ENCODE peak calls at places on chromosomes 4 and X, in eight cellular contexts. Y, Z, R, I, U, O, X and Q are unnamed samples. For H3K4me1, the result is how much of the 10 kb centered on the place peaks cover.

GRCh38 chrX:78109458-78109857 is 5.4 kb downstream of the PGK1 start:
- DNase-seq in X (no peak), Y (no peak), R (no peak), O (no peak), Z (no peak), I (no peak), U (no peak), Q (no peak)

GRCh38 chrX:97787849-97788248 is 904.1 kb downstream of the RPA4 start:
- DNase-seq in Y (no peak), I (no peak), R (no peak), X (no peak), U (no peak), Z (no peak), O (no peak), Q (no peak)

GRCh38 chr4:1192091-1192492 is 19.7 kb upstream of the SPON2 start:
- DNase-seq in O (peak), X (no peak), I (peak), U (peak), Z (peak), Y (peak), R (peak), Q (peak)

GRCh38 chrX:69066966-69067525 is 98.2 kb downstream of the PJA1 start:
- DNase-seq in U (no peak), Z (peak), I (no peak), R (no peak), O (peak), X (no peak), Y (no peak), Q (no peak)

GRCh38 chr4:7788193-7788592 is 151.5 kb downstream of the AFAP1 start:
- DNase-seq in U (no peak), I (no peak), X (no peak), O (no peak), Z (peak), Y (no peak), R (no peak), Q (no peak)

GRCh38 chr4:78293841-78294301 is 236.7 kb downstream of the FRAS1 start:
- DNase-seq in R (no peak), Y (no peak), X (no peak), I (no peak), U (peak), Z (no peak), O (no peak), Q (no peak)

GRCh38 chrX:125289209-125289608 is 30.5 kb upstream of the TEX13C start:
- DNase-seq in U (no peak), Z (no peak), O (no peak), R (no peak), I (no peak), X (no peak), Y (no peak), Q (no peak)

GRCh38 chr4:153465583-153465921 is 608 bp upstream of the TMEM131L start:
- DNase-seq in I (peak), U (peak), O (peak), Y (peak), X (peak), R (no peak), Z (peak), Q (no peak)

GRCh38 chr4:21830272-21830671 is 118.3 kb downstream of the KCNIP4 start:
- DNase-seq in U (no peak), Z (no peak), O (no peak), X (no peak), Y (no peak), I (no peak), R (no peak), Q (no peak)

GRCh38 chr4:184774152-184774551 is 40.3 kb upstream of the CENPU start:
- DNase-seq in Y (no peak), O (no peak), X (no peak), Z (no peak), U (no peak), I (no peak), R (no peak), Q (no peak)

GRCh38 chr4:42397635-42398447 is 553 bp downstream of the SHISA3 start:
- DNase-seq in X (no peak), R (no peak), U (no peak), Y (no peak), Z (no peak), I (no peak), O (no peak), Q (no peak)

GRCh38 chrX:132737743-132738142 is 220.7 kb downstream of the HS6ST2 start:
- DNase-seq in Y (peak), U (no peak), X (no peak), I (no peak), Z (no peak), R (no peak), O (no peak), Q (no peak)

GRCh38 chr4:153036931-153037330 is 100.8 kb downstream of the FHDC1 start:
- DNase-seq in X (peak), U (no peak), Z (no peak), O (no peak), Y (no peak), I (no peak), R (no peak), Q (no peak)

GRCh38 chrX:49197543-49198087 is 2.4 kb downstream of the SYP start:
- DNase-seq in X (no peak), Z (no peak), R (no peak), U (no peak), Y (no peak), I (no peak), O (no peak), Q (no peak)

GRCh38 chr4:5730993-5731975 is 20.3 kb downstream of the EVC start:
- DNase-seq in O (no peak), Z (no peak), U (no peak), X (no peak), Y (no peak), I (no peak), R (no peak), Q (no peak)

GRCh38 chr4:156475322-156475721 is 496.3 kb downstream of the PDGFC start:
- DNase-seq in U (peak), Z (no peak), Y (peak), I (no peak), O (no peak), X (no peak), R (no peak), Q (peak)

GRCh38 chr4:8547108-8547911 is 32.9 kb upstream of the GPR78 start:
- DNase-seq in X (no peak), R (no peak), O (no peak), Z (no peak), I (no peak), U (no peak), Y (peak), Q (no peak)

GRCh38 chr4:111323496-111323895 is 700.6 kb upstream of the PITX2 start:
- DNase-seq in Y (no peak), I (no peak), Z (no peak), X (no peak), R (no peak), O (no peak), U (no peak), Q (no peak)

GRCh38 chr4:8541981-8542715 is 38.0 kb upstream of the GPR78 start:
- DNase-seq in X (no peak), Y (no peak), R (no peak), U (no peak), I (no peak), O (no peak), Z (no peak), Q (no peak)

DNA sequence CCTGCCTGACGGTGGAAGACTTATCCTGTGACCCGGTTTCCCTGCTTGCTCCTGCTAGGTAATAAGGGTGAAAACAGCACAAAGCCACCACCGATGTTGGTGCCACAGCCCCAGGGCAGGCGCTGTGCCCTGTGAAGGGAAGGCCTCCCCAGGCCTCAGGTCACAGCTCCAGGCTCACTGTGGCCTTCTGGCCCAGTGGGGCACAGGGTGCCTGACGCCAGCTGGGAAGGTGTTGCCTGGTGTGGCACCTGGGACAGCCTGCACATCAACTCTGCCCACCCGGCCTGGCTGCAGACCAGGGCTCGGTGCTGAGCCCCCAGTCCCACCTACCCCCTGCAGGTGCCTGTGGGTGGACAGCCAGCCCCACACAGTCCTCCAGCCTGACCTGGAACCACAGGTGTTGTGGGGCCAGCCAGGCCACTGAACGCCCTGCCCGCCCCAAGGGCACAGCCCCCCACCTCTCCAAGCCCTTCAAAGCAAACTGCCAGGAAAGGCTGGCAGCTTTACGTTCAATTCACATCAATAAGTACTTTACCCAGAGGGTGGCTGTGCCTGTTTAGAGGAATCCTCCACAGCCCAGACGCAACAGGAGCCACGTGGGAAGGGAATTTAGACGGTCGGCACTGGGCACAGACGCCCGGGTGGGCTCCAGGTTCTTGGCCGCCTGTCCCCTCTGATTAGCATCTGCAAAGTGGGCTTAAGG is 54.3 kb downstream of the ZFYVE28 start:
- DNase-seq in X (no peak), Z (peak), Y (no peak), I (no peak), U (no peak), R (no peak), O (no peak), Q (no peak)
- H3K4me3 ChIP-seq in X (peak), Z (peak), Y (no peak), I (peak), U (peak), R (peak), O (peak), Q (no peak)

DNA sequence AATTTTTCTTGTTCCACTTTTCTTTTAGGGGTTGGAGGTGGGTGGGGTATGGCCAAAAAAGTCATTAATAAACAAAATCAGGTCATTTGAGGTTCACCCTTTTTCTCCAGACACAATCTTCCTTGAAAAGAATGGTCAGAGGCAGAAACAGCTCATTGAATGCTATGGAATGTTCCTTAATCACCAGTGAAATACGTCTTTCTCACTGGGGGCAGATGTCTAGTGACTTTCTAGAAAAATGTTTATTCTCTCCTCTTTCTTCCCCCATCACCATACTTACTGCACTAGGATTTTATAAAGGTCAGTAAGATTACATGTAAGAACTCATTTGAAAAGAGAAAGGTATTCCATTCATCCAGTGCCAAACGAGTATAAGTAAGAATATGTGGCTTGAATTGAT is 44.5 kb downstream of the MGST2 start:
- DNase-seq in X (no peak), O (no peak), I (no peak), U (no peak), R (no peak), Y (no peak), Z (no peak), Q (no peak)
- TF ChIP-seq POLR2AphosphoS5 in X (no peak), O (no peak), I (no peak), U (no peak), R (no peak), Y (no peak), Z (no peak), Q (no peak)

GRCh38 chrX:10112510-10112909 is 44.3 kb upstream of the CLCN4 start:
- DNase-seq in Z (no peak), O (no peak), R (no peak), X (no peak), Y (no peak), I (no peak), U (no peak), Q (no peak)

GRCh38 chrX:10109695-10110094 is 47.1 kb upstream of the CLCN4 start:
- DNase-seq in Y (no peak), X (no peak), R (no peak), U (no peak), I (peak), Z (peak), O (no peak), Q (no peak)

GRCh38 chrX:10110984-10111363 is 45.8 kb upstream of the CLCN4 start:
- DNase-seq in I (no peak), Z (no peak), Y (no peak), U (no peak), X (no peak), O (no peak), R (no peak), Q (no peak)

GRCh38 chrX:10110316-10110932 is 46.4 kb upstream of the CLCN4 start:
- DNase-seq in R (no peak), O (no peak), I (no peak), Z (no peak), U (no peak), Y (no peak), X (no peak), Q (no peak)

DNA sequence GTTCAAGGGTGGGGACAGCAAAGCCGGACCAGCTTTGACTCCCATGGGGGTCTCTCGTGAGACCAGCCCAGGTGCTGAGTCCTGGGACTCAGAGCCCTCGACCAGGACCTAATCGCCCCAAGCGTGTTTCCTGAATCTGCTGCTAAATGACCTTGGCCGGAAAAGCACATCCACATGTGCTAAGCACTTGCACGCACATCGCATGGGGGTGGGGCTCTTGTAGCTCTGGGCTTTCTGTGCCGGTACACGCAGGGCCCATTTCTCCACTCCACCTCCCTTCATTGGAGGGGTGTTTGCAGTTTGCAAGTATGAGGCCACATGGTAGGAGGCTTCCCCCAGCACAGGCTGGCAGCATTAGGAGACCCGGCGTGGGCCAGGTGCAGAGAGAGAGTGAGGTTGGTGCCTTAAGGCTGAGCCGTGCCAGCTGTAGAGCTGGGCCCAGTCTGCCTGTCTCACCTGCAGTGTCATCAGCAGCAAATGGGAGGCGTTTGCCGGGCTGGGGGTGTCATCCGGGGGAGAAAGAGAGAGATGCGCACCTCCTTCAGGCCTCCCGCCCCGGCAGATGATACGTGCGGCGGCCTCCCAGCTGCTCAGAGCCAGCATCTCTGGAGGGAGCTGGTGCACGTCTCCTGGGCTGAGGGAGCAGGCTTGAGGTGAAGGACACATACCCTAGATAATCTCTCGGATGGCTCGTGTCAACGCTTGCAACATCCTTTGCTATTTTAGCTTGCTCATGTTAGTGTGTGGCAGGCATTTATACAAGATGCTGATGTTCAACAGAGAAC is 45.2 kb upstream of the CLCN4 start:
- DNase-seq in Y (no peak), U (no peak), Z (peak), R (no peak), I (peak), O (no peak), X (no peak), Q (no peak)
- H3K4me1 ChIP-seq in Y (under half), U (under half), Z (under half), R (under half), I (under half), O (under half), X (half or more), Q (under half)

DNA sequence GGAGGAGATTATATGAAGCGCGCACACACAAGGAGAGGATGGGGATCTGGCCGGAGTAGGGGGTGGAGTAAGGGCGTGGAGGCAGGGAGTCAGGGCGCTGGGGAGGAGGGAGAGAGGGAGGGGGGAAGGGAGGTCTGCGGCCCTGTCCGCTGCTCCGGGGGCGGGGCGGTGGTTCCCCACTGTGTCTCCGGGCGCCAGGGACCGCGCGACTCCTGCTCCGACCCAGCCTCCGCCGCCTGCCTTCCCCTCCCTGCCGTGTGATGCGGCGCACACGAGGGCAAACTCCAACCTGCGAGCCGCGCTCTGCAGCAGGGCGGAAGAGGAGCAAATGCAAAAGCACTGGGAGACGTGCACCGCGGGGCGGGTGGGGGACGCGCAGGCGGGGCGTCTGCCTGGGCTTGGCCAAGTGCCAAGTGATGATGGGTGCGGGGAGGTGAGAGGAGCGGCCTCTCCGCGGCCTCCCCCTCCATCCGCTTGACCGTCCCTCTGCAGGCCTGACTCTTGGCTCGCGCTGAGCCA is at the start of gene DCHS2:
- DNase-seq in Z (peak), Y (no peak), O (no peak), X (peak), I (peak), U (no peak), R (no peak), Q (no peak)
- H3K4me3 ChIP-seq in Z (peak), Y (no peak), O (peak), X (peak), I (peak), U (peak), R (peak), Q (peak)

DNA sequence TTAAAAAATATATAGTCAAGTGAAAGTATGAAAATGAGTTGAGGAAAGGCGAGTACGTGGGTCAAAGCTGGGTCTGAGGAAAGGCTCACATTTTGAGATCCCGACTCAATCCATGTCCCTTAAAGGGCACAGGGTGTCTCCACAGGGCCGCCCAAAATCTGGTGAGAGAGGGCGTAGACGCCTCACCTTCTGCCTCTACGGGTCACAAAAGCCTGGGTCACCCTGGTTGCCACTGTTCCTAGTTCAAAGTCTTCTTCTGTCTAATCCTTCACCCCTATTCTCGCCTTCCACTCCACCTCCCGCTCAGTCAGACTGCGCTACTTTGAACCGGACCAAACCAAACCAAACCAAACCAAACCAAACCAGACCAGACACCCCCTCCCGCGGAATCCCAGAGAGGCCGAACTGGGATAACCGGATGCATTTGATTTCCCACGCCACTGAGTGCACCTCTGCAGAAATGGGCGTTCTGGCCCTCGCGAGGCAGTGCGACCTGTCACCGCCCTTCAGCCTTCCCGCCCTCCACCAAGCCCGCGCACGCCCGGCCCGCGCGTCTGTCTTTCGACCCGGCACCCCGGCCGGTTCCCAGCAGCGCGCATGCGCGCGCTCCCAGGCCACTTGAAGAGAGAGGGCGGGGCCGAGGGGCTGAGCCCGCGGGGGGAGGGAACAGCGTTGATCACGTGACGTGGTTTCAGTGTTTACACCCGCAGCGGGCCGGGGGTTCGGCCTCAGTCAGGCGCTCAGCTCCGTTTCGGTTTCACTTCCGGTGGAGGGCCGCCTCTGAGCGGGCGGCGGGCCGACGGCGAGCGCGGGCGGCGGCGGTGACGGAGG is at the start of gene FMR1:
- DNase-seq in Y (peak), O (peak), I (peak), U (peak), Z (peak), R (peak), X (peak), Q (peak)
- TF ChIP-seq POLR2AphosphoS5 in Y (peak), O (peak), I (peak), U (peak), Z (peak), R (no peak), X (peak), Q (peak)

GRCh38 chr4:181970356-181970755 is 272.8 kb upstream of the TENM3 start:
- DNase-seq in O (no peak), U (no peak), R (no peak), Z (no peak), I (no peak), Y (no peak), X (no peak), Q (no peak)
- H3K4me1 ChIP-seq in O (under half), U (under half), R (under half), Z (under half), I (under half), Y (under half), X (under half), Q (under half)

GRCh38 chrX:153999359-154000037 is 20.2 kb downstream of the IRAK1 start:
- DNase-seq in I (no peak), R (no peak), U (no peak), Z (no peak), X (no peak), Y (no peak), O (no peak), Q (no peak)

GRCh38 chrX:154004315-154004714 is 15.4 kb downstream of the IRAK1 start:
- DNase-seq in X (no peak), Z (no peak), R (no peak), U (no peak), O (no peak), I (no peak), Y (no peak), Q (no peak)

GRCh38 chrX:153995504-153995903 is 22.9 kb downstream of the TMEM187 start:
- DNase-seq in U (no peak), O (no peak), Z (no peak), X (no peak), R (no peak), Y (no peak), I (no peak), Q (no peak)

GRCh38 chrX:154002215-154002719 is 17.4 kb downstream of the IRAK1 start:
- DNase-seq in U (no peak), Z (no peak), X (no peak), O (no peak), Y (no peak), I (peak), R (no peak), Q (no peak)

GRCh38 chrX:154000051-154000450 is 19.7 kb downstream of the IRAK1 start:
- DNase-seq in R (no peak), Y (no peak), I (no peak), X (no peak), U (no peak), O (no peak), Z (no peak), Q (no peak)
- H3K4me3 ChIP-seq in R (no peak), Y (no peak), I (no peak), X (no peak), U (no peak), O (peak), Z (no peak), Q (peak)

GRCh38 chr4:141416677-141417363 is 196.1 kb downstream of the ZNF330 start:
- DNase-seq in U (no peak), R (no peak), Z (no peak), I (no peak), O (no peak), Y (no peak), X (no peak), Q (no peak)
- TF ChIP-seq POLR2AphosphoS5 in U (no peak), R (no peak), Z (no peak), I (no peak), O (no peak), Y (no peak), X (no peak), Q (no peak)